ENCODE peak calls at places on chromosomes 7 and 10, in nine cellular contexts. One of them, this sample, is unnamed.

GRCh38 chr7:22542669-22543068 is 42.7 kb upstream of the STEAP1B start:
- DNase-seq in immature natural killer cell: no peak
- DNase-seq in Ammon's horn: no peak
- DNase-seq in EL: no peak
- DNase-seq in heart left ventricle: no peak
- DNase-seq in progenitor cell of endocrine pancreas: no peak
- DNase-seq in neural progenitor cell: no peak
- DNase-seq in lung: no peak
- DNase-seq in stimulated activated CD8-positive, alpha-beta memory T cell treated with anti-CD3 and anti-CD28 coated beads, Interleukin-7, amount 100 ng/mL, for 4 hours: no peak
- DNase-seq in this sample: no peak

GRCh38 chr10:121990015-121990677 is 1.2 kb downstream of the TACC2 start:
- DNase-seq in immature natural killer cell: no peak
- DNase-seq in Ammon's horn: no peak
- DNase-seq in EL: no peak
- DNase-seq in heart left ventricle: no peak
- DNase-seq in progenitor cell of endocrine pancreas: no peak
- DNase-seq in neural progenitor cell: no peak
- DNase-seq in lung: no peak
- DNase-seq in stimulated activated CD8-positive, alpha-beta memory T cell treated with anti-CD3 and anti-CD28 coated beads, Interleukin-7, amount 100 ng/mL, for 4 hours: no peak
- DNase-seq in this sample: no peak

GRCh38 chr7:1855396-1856160 is 185.5 kb downstream of the ELFN1 start:
- DNase-seq in immature natural killer cell: no peak
- DNase-seq in Ammon's horn: no peak
- DNase-seq in EL: no peak
- DNase-seq in heart left ventricle: no peak
- DNase-seq in progenitor cell of endocrine pancreas: no peak
- DNase-seq in neural progenitor cell: peak; percentile 1
- DNase-seq in lung: no peak
- DNase-seq in stimulated activated CD8-positive, alpha-beta memory T cell treated with anti-CD3 and anti-CD28 coated beads, Interleukin-7, amount 100 ng/mL, for 4 hours: no peak
- DNase-seq in this sample: no peak

GRCh38 chr7:134421998-134422397 is 36.9 kb downstream of the AKR1B1 start:
- DNase-seq in immature natural killer cell: no peak
- DNase-seq in Ammon's horn: no peak
- DNase-seq in EL: peak; percentile 35
- DNase-seq in heart left ventricle: no peak
- DNase-seq in progenitor cell of endocrine pancreas: no peak
- DNase-seq in neural progenitor cell: no peak
- DNase-seq in lung: no peak
- DNase-seq in stimulated activated CD8-positive, alpha-beta memory T cell treated with anti-CD3 and anti-CD28 coated beads, Interleukin-7, amount 100 ng/mL, for 4 hours: no peak
- DNase-seq in this sample: no peak

GRCh38 chr10:92737484-92737883 is 47.7 kb downstream of the HHEX start:
- DNase-seq in immature natural killer cell: no peak
- DNase-seq in Ammon's horn: no peak
- DNase-seq in EL: no peak
- DNase-seq in heart left ventricle: no peak
- DNase-seq in progenitor cell of endocrine pancreas: no peak
- DNase-seq in neural progenitor cell: no peak
- DNase-seq in lung: no peak
- DNase-seq in stimulated activated CD8-positive, alpha-beta memory T cell treated with anti-CD3 and anti-CD28 coated beads, Interleukin-7, amount 100 ng/mL, for 4 hours: no peak
- DNase-seq in this sample: no peak

GRCh38 chr10:124069341-124069740 is 24.1 kb downstream of the CHST15 start:
- DNase-seq in immature natural killer cell: no peak
- DNase-seq in Ammon's horn: no peak
- DNase-seq in EL: no peak
- DNase-seq in heart left ventricle: no peak
- DNase-seq in progenitor cell of endocrine pancreas: no peak
- DNase-seq in neural progenitor cell: no peak
- DNase-seq in lung: no peak
- DNase-seq in stimulated activated CD8-positive, alpha-beta memory T cell treated with anti-CD3 and anti-CD28 coated beads, Interleukin-7, amount 100 ng/mL, for 4 hours: no peak
- DNase-seq in this sample: no peak

GRCh38 chr10:70729763-70730357 is 55.3 kb downstream of the TBATA start:
- DNase-seq in immature natural killer cell: no peak
- DNase-seq in Ammon's horn: peak; percentile 35
- DNase-seq in EL: no peak
- DNase-seq in heart left ventricle: no peak
- DNase-seq in progenitor cell of endocrine pancreas: no peak
- DNase-seq in neural progenitor cell: no peak
- DNase-seq in lung: no peak
- DNase-seq in stimulated activated CD8-positive, alpha-beta memory T cell treated with anti-CD3 and anti-CD28 coated beads, Interleukin-7, amount 100 ng/mL, for 4 hours: no peak
- DNase-seq in this sample: no peak

GRCh38 chr7:42831051-42831952 is 80.6 kb downstream of the C7orf25 start:
- DNase-seq in immature natural killer cell: no peak
- DNase-seq in Ammon's horn: peak; percentile 70
- DNase-seq in EL: peak; percentile 34
- DNase-seq in heart left ventricle: peak; percentile 30
- DNase-seq in progenitor cell of endocrine pancreas: no peak
- DNase-seq in neural progenitor cell: peak; percentile 65
- DNase-seq in lung: no peak
- DNase-seq in stimulated activated CD8-positive, alpha-beta memory T cell treated with anti-CD3 and anti-CD28 coated beads, Interleukin-7, amount 100 ng/mL, for 4 hours: no peak
- DNase-seq in this sample: no peak

GRCh38 chr10:59079386-59080226 is 96.8 kb upstream of the PHYHIPL start:
- DNase-seq in immature natural killer cell: no peak
- DNase-seq in Ammon's horn: peak; percentile 34
- DNase-seq in EL: peak; percentile 41
- DNase-seq in heart left ventricle: no peak
- DNase-seq in progenitor cell of endocrine pancreas: no peak
- DNase-seq in neural progenitor cell: no peak
- DNase-seq in lung: no peak
- DNase-seq in stimulated activated CD8-positive, alpha-beta memory T cell treated with anti-CD3 and anti-CD28 coated beads, Interleukin-7, amount 100 ng/mL, for 4 hours: no peak
- DNase-seq in this sample: no peak

GRCh38 chr10:79248341-79248931 is 98.8 kb upstream of the PPIF start:
- DNase-seq in immature natural killer cell: no peak
- DNase-seq in Ammon's horn: peak; percentile 82
- DNase-seq in EL: no peak
- DNase-seq in heart left ventricle: peak; percentile 79
- DNase-seq in progenitor cell of endocrine pancreas: no peak
- DNase-seq in neural progenitor cell: no peak
- DNase-seq in lung: no peak
- DNase-seq in stimulated activated CD8-positive, alpha-beta memory T cell treated with anti-CD3 and anti-CD28 coated beads, Interleukin-7, amount 100 ng/mL, for 4 hours: no peak
- DNase-seq in this sample: no peak

GRCh38 chr7:89584896-89585295 is 569.4 kb upstream of the STEAP1 start:
- DNase-seq in immature natural killer cell: no peak
- DNase-seq in Ammon's horn: no peak
- DNase-seq in EL: no peak
- DNase-seq in heart left ventricle: no peak
- DNase-seq in progenitor cell of endocrine pancreas: no peak
- DNase-seq in neural progenitor cell: no peak
- DNase-seq in lung: no peak
- DNase-seq in stimulated activated CD8-positive, alpha-beta memory T cell treated with anti-CD3 and anti-CD28 coated beads, Interleukin-7, amount 100 ng/mL, for 4 hours: no peak
- DNase-seq in this sample: no peak

GRCh38 chr7:151008511-151009323 is 15.6 kb downstream of the ATG9B start:
- DNase-seq in immature natural killer cell: peak; percentile 59
- DNase-seq in Ammon's horn: no peak
- DNase-seq in EL: no peak
- DNase-seq in heart left ventricle: peak; percentile 74
- DNase-seq in progenitor cell of endocrine pancreas: peak; percentile 45
- DNase-seq in neural progenitor cell: peak; percentile 77
- DNase-seq in lung: peak; percentile 59
- DNase-seq in stimulated activated CD8-positive, alpha-beta memory T cell treated with anti-CD3 and anti-CD28 coated beads, Interleukin-7, amount 100 ng/mL, for 4 hours: peak; percentile 35
- DNase-seq in this sample: peak; percentile 94

GRCh38 chr10:7948601-7949000 is 105.9 kb upstream of the GATA3 start:
- DNase-seq in immature natural killer cell: no peak
- DNase-seq in Ammon's horn: no peak
- DNase-seq in EL: peak; percentile 31
- DNase-seq in heart left ventricle: no peak
- DNase-seq in progenitor cell of endocrine pancreas: no peak
- DNase-seq in neural progenitor cell: no peak
- DNase-seq in lung: no peak
- DNase-seq in stimulated activated CD8-positive, alpha-beta memory T cell treated with anti-CD3 and anti-CD28 coated beads, Interleukin-7, amount 100 ng/mL, for 4 hours: no peak
- DNase-seq in this sample: no peak

GRCh38 chr10:11401314-11402222 is 209.9 kb downstream of the USP6NL start:
- DNase-seq in immature natural killer cell: peak; percentile 22
- DNase-seq in Ammon's horn: no peak
- DNase-seq in EL: no peak
- DNase-seq in heart left ventricle: no peak
- DNase-seq in progenitor cell of endocrine pancreas: no peak
- DNase-seq in neural progenitor cell: peak; percentile 55
- DNase-seq in lung: no peak
- DNase-seq in stimulated activated CD8-positive, alpha-beta memory T cell treated with anti-CD3 and anti-CD28 coated beads, Interleukin-7, amount 100 ng/mL, for 4 hours: no peak
- DNase-seq in this sample: no peak

GRCh38 chr7:4078580-4078979 is 603.5 kb upstream of the FOXK1 start:
- DNase-seq in immature natural killer cell: no peak
- DNase-seq in Ammon's horn: no peak
- DNase-seq in EL: no peak
- DNase-seq in heart left ventricle: no peak
- DNase-seq in progenitor cell of endocrine pancreas: no peak
- DNase-seq in neural progenitor cell: no peak
- DNase-seq in lung: no peak
- DNase-seq in stimulated activated CD8-positive, alpha-beta memory T cell treated with anti-CD3 and anti-CD28 coated beads, Interleukin-7, amount 100 ng/mL, for 4 hours: no peak
- DNase-seq in this sample: no peak

GRCh38 chr7:91311844-91312243 is 47.6 kb downstream of the FZD1 start:
- DNase-seq in immature natural killer cell: no peak
- DNase-seq in Ammon's horn: no peak
- DNase-seq in EL: no peak
- DNase-seq in heart left ventricle: no peak
- DNase-seq in progenitor cell of endocrine pancreas: no peak
- DNase-seq in neural progenitor cell: no peak
- DNase-seq in lung: no peak
- DNase-seq in stimulated activated CD8-positive, alpha-beta memory T cell treated with anti-CD3 and anti-CD28 coated beads, Interleukin-7, amount 100 ng/mL, for 4 hours: no peak
- DNase-seq in this sample: no peak

GRCh38 chr7:150378115-150378852 is 846 bp upstream of the ZNF775 start:
- DNase-seq in immature natural killer cell: peak; percentile 64
- DNase-seq in Ammon's horn: peak; percentile 68
- DNase-seq in EL: peak; percentile 78
- DNase-seq in heart left ventricle: peak; percentile 72
- DNase-seq in progenitor cell of endocrine pancreas: peak; percentile 47
- DNase-seq in neural progenitor cell: peak; percentile 94
- DNase-seq in lung: peak; percentile 54
- DNase-seq in stimulated activated CD8-positive, alpha-beta memory T cell treated with anti-CD3 and anti-CD28 coated beads, Interleukin-7, amount 100 ng/mL, for 4 hours: no peak
- DNase-seq in this sample: peak; percentile 57

GRCh38 chr7:129989466-129989865 is 36.7 kb upstream of the UBE2H start:
- DNase-seq in immature natural killer cell: no peak
- DNase-seq in Ammon's horn: no peak
- DNase-seq in EL: no peak
- DNase-seq in heart left ventricle: no peak
- DNase-seq in progenitor cell of endocrine pancreas: no peak
- DNase-seq in neural progenitor cell: no peak
- DNase-seq in lung: no peak
- DNase-seq in stimulated activated CD8-positive, alpha-beta memory T cell treated with anti-CD3 and anti-CD28 coated beads, Interleukin-7, amount 100 ng/mL, for 4 hours: peak; percentile 31
- DNase-seq in this sample: no peak

GRCh38 chr7:135980665-135981180 is 3.6 kb upstream of the MTPN start:
- DNase-seq in immature natural killer cell: peak; percentile 88
- DNase-seq in Ammon's horn: no peak
- DNase-seq in EL: peak; percentile 50
- DNase-seq in heart left ventricle: peak; percentile 20
- DNase-seq in progenitor cell of endocrine pancreas: no peak
- DNase-seq in neural progenitor cell: no peak
- DNase-seq in lung: peak; percentile 29
- DNase-seq in stimulated activated CD8-positive, alpha-beta memory T cell treated with anti-CD3 and anti-CD28 coated beads, Interleukin-7, amount 100 ng/mL, for 4 hours: peak; percentile 43
- DNase-seq in this sample: no peak

GRCh38 chr10:124085680-124086079 is 7.7 kb downstream of the CHST15 start:
- DNase-seq in immature natural killer cell: no peak
- DNase-seq in Ammon's horn: no peak
- DNase-seq in EL: no peak
- DNase-seq in heart left ventricle: no peak
- DNase-seq in progenitor cell of endocrine pancreas: no peak
- DNase-seq in neural progenitor cell: no peak
- DNase-seq in lung: no peak
- DNase-seq in stimulated activated CD8-positive, alpha-beta memory T cell treated with anti-CD3 and anti-CD28 coated beads, Interleukin-7, amount 100 ng/mL, for 4 hours: no peak
- DNase-seq in this sample: no peak

GRCh38 chr7:85001493-85002345 is 185.1 kb downstream of the SEMA3D start:
- DNase-seq in immature natural killer cell: no peak
- DNase-seq in Ammon's horn: no peak
- DNase-seq in EL: no peak
- DNase-seq in heart left ventricle: no peak
- DNase-seq in progenitor cell of endocrine pancreas: no peak
- DNase-seq in neural progenitor cell: no peak
- DNase-seq in lung: no peak
- DNase-seq in stimulated activated CD8-positive, alpha-beta memory T cell treated with anti-CD3 and anti-CD28 coated beads, Interleukin-7, amount 100 ng/mL, for 4 hours: no peak
- DNase-seq in this sample: no peak